ENCODE peak calls at places on chromosomes 3 and 15, in eight cellular contexts. B, H, S, J, N, K, Y and U are unnamed samples.

GRCh38 chr3:148269816-148270215 is 427.9 kb upstream of the AGTR1 start:
- DNase-seq in B (no peak), H (no peak), S (peak), J (no peak), N (no peak), K (no peak), Y (no peak), U (no peak)

GRCh38 chr15:93048759-93049161 is 40.3 kb downstream of the RGMA start:
- DNase-seq in B (no peak), H (no peak), S (no peak), J (peak), N (no peak), K (no peak), Y (no peak), U (no peak)

GRCh38 chr3:61813656-61814055 is 252.3 kb downstream of the PTPRG start:
- DNase-seq in B (no peak), H (no peak), S (no peak), J (no peak), N (no peak), K (no peak), Y (no peak), U (no peak)

GRCh38 chr3:40858364-40859115 is 333.8 kb downstream of the ZNF621 start:
- DNase-seq in B (no peak), H (no peak), S (no peak), J (no peak), N (no peak), K (no peak), Y (no peak), U (no peak)

GRCh38 chr15:40313531-40314398 is 6.0 kb upstream of the PLCB2 start:
- DNase-seq in B (no peak), H (peak), S (no peak), J (peak), N (no peak), K (peak), Y (no peak), U (no peak)

GRCh38 chr3:105715372-105715771 is 153.4 kb downstream of the CBLB start:
- DNase-seq in B (no peak), H (no peak), S (no peak), J (no peak), N (no peak), K (no peak), Y (no peak), U (no peak)

GRCh38 chr3:8386221-8386620 is 115.4 kb upstream of the LMCD1 start:
- DNase-seq in B (no peak), H (no peak), S (no peak), J (no peak), N (no peak), K (no peak), Y (no peak), U (no peak)

GRCh38 chr3:126542340-126543241 is 16.1 kb downstream of the C3orf22 start:
- DNase-seq in B (no peak), H (no peak), S (no peak), J (peak), N (no peak), K (peak), Y (no peak), U (peak)

GRCh38 chr3:14548321-14548729 is 8.2 kb upstream of the GRIP2 start:
- DNase-seq in B (peak), H (peak), S (peak), J (no peak), N (peak), K (peak), Y (peak), U (no peak)

GRCh38 chr3:169169340-169169963 is 494.1 kb downstream of the MECOM start:
- DNase-seq in B (no peak), H (no peak), S (no peak), J (no peak), N (no peak), K (no peak), Y (no peak), U (no peak)

GRCh38 chr15:74053941-74054529 is 28.3 kb downstream of the GOLGA6A start:
- DNase-seq in B (peak), H (peak), S (peak), J (peak), N (peak), K (peak), Y (peak), U (peak)

GRCh38 chr3:98021821-98022220 is 13.3 kb downstream of the GABRR3 start:
- DNase-seq in B (no peak), H (no peak), S (no peak), J (no peak), N (no peak), K (no peak), Y (no peak), U (no peak)

GRCh38 chr15:64773606-64774555 is 1.5 kb downstream of the RBPMS2 start:
- DNase-seq in B (no peak), H (no peak), S (no peak), J (no peak), N (no peak), K (no peak), Y (no peak), U (no peak)

GRCh38 chr3:194296448-194296831 is 54.7 kb downstream of the CPN2 start:
- DNase-seq in B (peak), H (no peak), S (peak), J (peak), N (no peak), K (peak), Y (peak), U (no peak)

GRCh38 chr3:107756649-107757048 is 233.9 kb downstream of the BBX start:
- DNase-seq in B (no peak), H (no peak), S (no peak), J (no peak), N (no peak), K (no peak), Y (no peak), U (no peak)

GRCh38 chr3:123672429-123673146 is 87.7 kb upstream of the HACD2 start:
- DNase-seq in B (no peak), H (no peak), S (no peak), J (no peak), N (no peak), K (no peak), Y (no peak), U (no peak)
- H3K27ac ChIP-seq in B (no peak), H (no peak), S (no peak), J (no peak), N (no peak), K (no peak), Y (no peak), U (peak)

GRCh38 chr3:24490151-24490550 is 4.5 kb downstream of the THRB start:
- DNase-seq in B (no peak), H (no peak), S (no peak), J (no peak), N (no peak), K (no peak), Y (no peak), U (no peak)
- H3K4me3 ChIP-seq in B (no peak), H (no peak), S (no peak), J (no peak), N (no peak), K (no peak), Y (no peak), U (no peak)

GRCh38 chr15:22888120-22888859 is 49.8 kb downstream of the NIPA2 start:
- DNase-seq in B (no peak), H (no peak), S (no peak), J (peak), N (no peak), K (no peak), Y (no peak), U (no peak)

GRCh38 chr15:22887157-22887951 is 48.9 kb downstream of the NIPA2 start:
- DNase-seq in B (no peak), H (no peak), S (no peak), J (no peak), N (no peak), K (no peak), Y (no peak), U (no peak)

GRCh38 chr15:22890296-22890695 is 51.8 kb downstream of the NIPA2 start:
- DNase-seq in B (no peak), H (no peak), S (no peak), J (no peak), N (no peak), K (no peak), Y (no peak), U (no peak)

GRCh38 chr15:22891426-22892210 is 53.2 kb downstream of the NIPA2 start:
- DNase-seq in B (no peak), H (no peak), S (no peak), J (no peak), N (peak), K (no peak), Y (no peak), U (no peak)

GRCh38 chr15:22889146-22889818 is 50.8 kb downstream of the NIPA2 start:
- DNase-seq in B (no peak), H (no peak), S (no peak), J (no peak), N (no peak), K (no peak), Y (no peak), U (no peak)
- H3K27ac ChIP-seq in B (no peak), H (no peak), S (no peak), J (no peak), N (no peak), K (no peak), Y (no peak), U (no peak)

GRCh38 chr15:72803006-72803405 is 19.4 kb upstream of the ADPGK start:
- DNase-seq in B (no peak), H (no peak), S (no peak), J (no peak), N (no peak), K (no peak), Y (no peak), U (no peak)

GRCh38 chr15:72797338-72797689 is 13.8 kb upstream of the ADPGK start:
- DNase-seq in B (no peak), H (no peak), S (no peak), J (no peak), N (no peak), K (no peak), Y (no peak), U (no peak)

GRCh38 chr15:72801590-72802345 is 18.2 kb upstream of the ADPGK start:
- DNase-seq in B (no peak), H (no peak), S (no peak), J (no peak), N (no peak), K (no peak), Y (no peak), U (no peak)

GRCh38 chr15:72797834-72798233 is 14.3 kb upstream of the ADPGK start:
- DNase-seq in B (no peak), H (no peak), S (no peak), J (no peak), N (no peak), K (no peak), Y (no peak), U (no peak)

GRCh38 chr15:72800819-72801481 is 17.4 kb upstream of the ADPGK start:
- DNase-seq in B (no peak), H (no peak), S (no peak), J (no peak), N (no peak), K (no peak), Y (no peak), U (no peak)
- H3K4me3 ChIP-seq in B (no peak), H (no peak), S (no peak), J (no peak), N (no peak), K (no peak), Y (no peak), U (no peak)

GRCh38 chr15:95174281-95174680 is 942.9 kb downstream of the MCTP2 start:
- DNase-seq in B (peak), H (no peak), S (no peak), J (no peak), N (no peak), K (no peak), Y (no peak), U (no peak)
- H3K27ac ChIP-seq in B (no peak), H (no peak), S (no peak), J (no peak), N (peak), K (peak), Y (no peak), U (peak)

GRCh38 chr15:101087172-101087769 is 164.6 kb downstream of the CHSY1 start:
- DNase-seq in B (no peak), H (no peak), S (no peak), J (no peak), N (no peak), K (peak), Y (no peak), U (no peak)

GRCh38 chr15:101090460-101090853 is 161.4 kb downstream of the CHSY1 start:
- DNase-seq in B (no peak), H (no peak), S (no peak), J (no peak), N (no peak), K (peak), Y (no peak), U (no peak)

GRCh38 chr15:101088311-101088710 is 163.5 kb downstream of the CHSY1 start:
- DNase-seq in B (no peak), H (peak), S (no peak), J (no peak), N (no peak), K (no peak), Y (no peak), U (no peak)

GRCh38 chr15:101089579-101090459 is 162.0 kb downstream of the CHSY1 start:
- DNase-seq in B (no peak), H (no peak), S (no peak), J (no peak), N (no peak), K (peak), Y (no peak), U (no peak)

DNA sequence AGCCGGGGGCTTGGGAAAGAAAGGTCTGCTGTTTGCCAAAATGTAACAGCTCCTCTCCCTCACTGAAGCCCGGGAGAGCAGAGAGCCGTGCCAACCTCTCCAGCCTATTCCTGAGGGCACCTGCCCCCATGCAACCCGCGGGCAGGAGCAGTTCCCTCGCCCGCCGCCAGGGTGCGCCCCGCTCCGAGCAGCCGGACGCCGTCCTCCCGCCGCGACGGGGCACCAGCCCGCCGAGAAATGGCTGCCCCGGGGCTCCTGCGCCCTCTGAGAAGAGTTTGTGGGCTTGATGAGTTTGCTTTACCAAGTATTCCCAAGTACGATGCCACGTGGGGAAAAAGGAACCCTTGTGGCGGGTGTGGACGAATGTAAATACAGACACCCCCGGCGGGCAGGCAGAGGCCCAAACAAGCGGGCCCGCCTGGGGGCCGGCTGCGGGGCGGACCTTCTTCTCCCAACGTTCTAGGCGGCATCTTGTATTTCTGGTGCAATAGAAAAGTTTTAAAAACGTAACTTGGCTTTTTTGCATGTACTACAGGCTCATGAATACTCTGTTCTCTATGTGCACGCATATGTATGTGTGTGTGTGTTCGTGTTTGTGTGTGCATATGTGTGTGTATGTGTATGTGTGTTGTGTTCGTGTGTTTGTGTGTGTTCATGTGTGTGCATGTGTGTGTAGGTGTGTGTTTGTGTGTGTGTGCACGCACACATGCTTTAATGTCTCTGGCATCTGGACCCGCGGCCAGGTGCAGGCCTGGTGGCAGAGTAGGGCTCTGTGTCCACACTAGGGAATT is 162.9 kb downstream of the CHSY1 start:
- DNase-seq in B (peak), H (peak), S (peak), J (peak), N (peak), K (peak), Y (peak), U (no peak)
- H3K4me3 ChIP-seq in B (no peak), H (no peak), S (peak), J (peak), N (peak), K (no peak), Y (peak), U (peak)

DNA sequence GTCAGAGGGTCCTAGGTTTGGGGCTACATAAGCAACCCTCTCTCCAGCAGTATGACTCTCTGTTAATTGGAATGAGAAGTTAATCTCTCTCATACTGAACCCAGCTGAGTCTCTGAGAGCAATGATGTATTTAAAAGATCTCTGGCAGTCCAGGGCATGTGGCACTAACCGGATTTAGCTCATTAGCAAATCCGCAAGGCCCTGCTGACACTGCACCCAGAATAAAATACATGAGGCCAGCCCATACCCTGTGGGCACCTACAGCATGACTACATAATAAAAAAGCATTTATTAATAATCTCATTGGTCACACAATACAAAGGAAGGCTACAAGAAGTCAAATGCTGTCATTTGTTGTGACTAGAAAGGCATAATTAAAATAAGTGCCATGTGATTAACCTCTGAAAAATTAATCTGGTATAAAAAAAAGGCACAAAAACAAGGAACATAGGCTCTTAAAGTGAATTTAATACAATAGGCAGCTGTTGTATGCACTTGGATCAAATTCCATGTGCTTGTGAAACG is 381.3 kb downstream of the WDR72 start:
- DNase-seq in B (peak), H (no peak), S (no peak), J (no peak), N (no peak), K (no peak), Y (no peak), U (no peak)
- H3K27ac ChIP-seq in B (peak), H (no peak), S (no peak), J (no peak), N (no peak), K (no peak), Y (no peak), U (no peak)

GRCh38 chr15:58903232-58903631 is 30.2 kb downstream of the SLTM start:
- DNase-seq in B (no peak), H (no peak), S (no peak), J (no peak), N (no peak), K (no peak), Y (no peak), U (no peak)

GRCh38 chr15:58900628-58901027 is 32.9 kb downstream of the SLTM start:
- DNase-seq in B (no peak), H (no peak), S (no peak), J (no peak), N (no peak), K (no peak), Y (no peak), U (no peak)

DNA sequence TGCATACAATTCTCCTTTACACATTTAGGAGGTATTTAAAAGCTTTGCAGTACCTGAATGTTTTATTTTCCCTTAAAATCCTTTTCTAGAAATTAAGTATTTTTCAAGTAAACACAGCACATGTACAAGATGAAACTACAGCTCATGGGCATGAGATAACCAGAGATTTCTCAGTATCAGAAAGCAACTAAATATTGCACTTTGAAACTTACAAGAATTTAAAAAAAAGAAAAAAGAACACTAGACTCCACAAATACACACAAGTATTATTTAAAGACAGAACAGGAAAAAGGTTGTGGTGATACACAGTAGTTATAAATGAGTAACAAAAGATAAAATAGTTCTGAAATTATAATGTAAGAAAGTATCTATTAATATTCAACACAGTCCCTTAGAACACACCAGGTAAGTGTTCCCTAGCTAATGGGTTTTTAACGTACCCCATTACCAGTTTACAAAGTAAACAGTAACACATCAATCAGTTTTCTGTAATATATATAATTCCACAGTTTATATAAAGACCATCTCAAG is 35.3 kb downstream of the SLTM start:
- DNase-seq in B (no peak), H (no peak), S (no peak), J (no peak), N (no peak), K (no peak), Y (no peak), U (no peak)
- H3K4me3 ChIP-seq in B (no peak), H (no peak), S (no peak), J (no peak), N (no peak), K (no peak), Y (no peak), U (no peak)